ENCODE peak calls at places on chromosomes 2 and 18, in eight cellular contexts. H is hepatocyte, Q is cardiac muscle cell, L is IMR-90, B is lower lobe of right lung, S is substantia nigra, O is adrenal gland, Z is colonic mucosa. U is an unnamed sample.

GRCh38 chr2:110106642-110107041 is 9.0 kb downstream of the MALL start:
- DNase-seq in O (no peak), B (peak), L (peak), Q (no peak), S (no peak), H (no peak), Z (peak), U (no peak)

GRCh38 chr2:111705711-111706323 is 178.2 kb downstream of the ANAPC1 start:
- DNase-seq in O (no peak), H (peak), Z (no peak), B (no peak), S (no peak), L (peak), Q (no peak), U (no peak)

GRCh38 chr18:59610546-59611140 is 86.6 kb downstream of the CCBE1 start:
- DNase-seq in L (no peak), O (no peak), B (no peak), Q (no peak), S (no peak), Z (no peak), H (no peak), U (no peak)

GRCh38 chr2:202530038-202530437 is 104.7 kb upstream of the FAM117B start:
- DNase-seq in Z (no peak), O (no peak), H (no peak), B (no peak), L (no peak), S (no peak), Q (no peak), U (no peak)

GRCh38 chr2:158457826-158458616 is 1.3 kb downstream of the PKP4 start:
- DNase-seq in O (peak), Z (peak), Q (peak), H (peak), S (peak), B (peak), L (peak), U (peak)

GRCh38 chr2:230018153-230018552 is 50.6 kb downstream of the SLC16A14 start:
- DNase-seq in H (no peak), B (no peak), Q (no peak), S (no peak), Z (no peak), L (peak), O (no peak), U (no peak)

GRCh38 chr2:33134764-33135560 is 188.2 kb downstream of the LTBP1 start:
- DNase-seq in L (no peak), H (no peak), Q (no peak), B (no peak), O (no peak), S (no peak), Z (no peak), U (no peak)

GRCh38 chr18:12811191-12811950 is 72.7 kb downstream of the PTPN2 start:
- DNase-seq in Q (no peak), L (peak), H (no peak), O (no peak), S (no peak), Z (no peak), B (no peak), U (no peak)

GRCh38 chr2:240426797-240427721 is 8.4 kb upstream of the GPC1 start:
- DNase-seq in B (peak), Q (no peak), L (peak), H (peak), Z (no peak), S (no peak), O (no peak), U (no peak)

GRCh38 chr2:163348843-163349395 is 386.9 kb downstream of the FIGN start:
- DNase-seq in B (no peak), Z (peak), Q (peak), L (peak), O (peak), H (peak), S (no peak), U (no peak)

GRCh38 chr2:219017166-219017931 is 24.0 kb downstream of the CFAP65 start:
- DNase-seq in S (peak), B (peak), L (no peak), H (no peak), Q (no peak), Z (no peak), O (no peak), U (no peak)

GRCh38 chr2:43462866-43463641 is 132.8 kb downstream of the THADA start:
- DNase-seq in O (no peak), H (peak), B (no peak), S (no peak), L (no peak), Z (peak), Q (no peak), U (no peak)

GRCh38 chr2:102735431-102736130 is 26.2 kb upstream of the TMEM182 start:
- DNase-seq in H (peak), S (no peak), Z (peak), L (peak), O (no peak), B (no peak), Q (no peak), U (no peak)

GRCh38 chr18:76459687-76460350 is 35.2 kb downstream of the ZNF516 start:
- DNase-seq in Q (no peak), B (peak), S (no peak), O (peak), Z (no peak), L (peak), H (peak), U (no peak)

GRCh38 chr2:5692561-5693287 is 540 bp downstream of the SOX11 start:
- DNase-seq in Z (no peak), H (peak), O (no peak), L (peak), Q (peak), B (no peak), S (no peak), U (no peak)

GRCh38 chr2:103161456-103162289 is 399.8 kb downstream of the TMEM182 start:
- DNase-seq in B (no peak), Z (peak), L (peak), S (no peak), Q (peak), H (peak), O (peak), U (no peak)

GRCh38 chr2:10355471-10356458 is 53.1 kb downstream of the HPCAL1 start:
- DNase-seq in L (no peak), H (no peak), O (no peak), S (no peak), Z (no peak), B (no peak), Q (no peak), U (no peak)

DNA sequence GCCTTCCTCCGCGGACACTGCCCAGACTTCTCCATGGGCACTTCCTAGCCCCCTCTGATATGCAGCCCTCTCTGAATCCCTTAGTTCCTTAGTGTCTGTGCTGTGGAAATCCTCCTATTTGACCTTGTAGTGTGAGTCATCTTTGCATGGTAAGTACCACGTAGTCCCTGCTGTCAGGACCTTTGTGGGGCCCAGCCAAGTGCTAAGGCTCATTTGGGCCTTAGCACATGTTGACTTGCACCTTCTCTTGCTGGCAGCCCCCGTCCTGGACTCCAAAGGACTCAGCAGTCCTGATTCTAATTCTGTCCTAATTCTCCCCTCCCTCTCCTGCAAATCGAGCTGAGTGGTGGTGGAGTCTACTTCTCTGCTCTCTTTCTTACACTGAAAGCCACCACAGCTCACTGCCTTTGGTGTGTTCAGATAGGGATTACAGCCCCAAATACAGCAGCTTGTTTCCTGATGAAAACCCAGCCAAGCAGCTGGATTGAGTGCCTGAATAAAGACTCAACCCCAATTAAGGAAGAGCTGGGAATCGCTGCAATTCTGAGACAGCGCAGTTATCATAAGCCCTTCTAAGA is 215.4 kb upstream of the TNP1 start:
- DNase-seq in Z (no peak), Q (peak), S (no peak), O (peak), B (no peak), H (peak), L (peak), U (no peak)
- H3K27ac ChIP-seq in Z (peak), Q (peak), S (no peak), O (no peak), B (no peak), H (peak), L (peak), U (no peak)

GRCh38 chr18:45688834-45689233 is 35.1 kb upstream of the SLC14A1 start:
- DNase-seq in L (no peak), H (no peak), S (no peak), O (no peak), B (no peak), Z (no peak), Q (no peak), U (peak)

GRCh38 chr18:45689386-45689785 is 34.6 kb upstream of the SLC14A1 start:
- DNase-seq in O (no peak), L (no peak), B (no peak), H (no peak), S (no peak), Q (no peak), Z (no peak), U (no peak)

GRCh38 chr18:45688113-45688512 is 35.9 kb upstream of the SLC14A1 start:
- DNase-seq in Z (no peak), H (no peak), O (no peak), L (peak), S (no peak), Q (no peak), B (no peak), U (no peak)

GRCh38 chr18:45690975-45691815 is 32.8 kb upstream of the SLC14A1 start:
- DNase-seq in H (peak), B (peak), S (peak), L (peak), O (peak), Q (peak), Z (peak), U (peak)

DNA sequence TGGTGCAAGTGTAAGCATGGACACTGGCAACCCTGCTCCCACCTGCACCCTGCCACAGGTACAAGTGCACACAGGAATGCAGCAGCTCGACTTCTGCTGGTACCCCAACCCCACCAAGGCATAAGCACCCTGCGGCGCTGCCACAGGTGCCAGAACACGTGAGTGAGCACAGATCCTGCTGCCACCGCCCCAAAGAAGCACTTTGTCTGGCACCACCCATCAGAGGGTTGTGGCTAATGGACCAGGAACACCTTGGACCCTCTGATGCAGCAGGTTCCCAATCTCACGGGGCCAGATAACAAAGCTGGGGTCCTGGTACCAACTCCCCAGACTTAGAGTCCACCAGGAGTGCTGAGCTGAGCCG is 32.2 kb upstream of the SLC14A1 start:
- DNase-seq in Q (no peak), H (no peak), O (no peak), S (no peak), Z (no peak), B (no peak), L (no peak), U (no peak)
- H3K27ac ChIP-seq in Q (no peak), H (no peak), O (no peak), S (no peak), Z (no peak), B (no peak), L (no peak), U (no peak)

GRCh38 chr18:51059969-51060368 is 30.0 kb downstream of the SMAD4 start:
- DNase-seq in L (no peak), Q (no peak), Z (no peak), S (no peak), B (no peak), H (no peak), O (no peak), U (no peak)

GRCh38 chr18:51053822-51054221 is 23.8 kb downstream of the SMAD4 start:
- DNase-seq in O (no peak), H (no peak), B (no peak), L (no peak), S (no peak), Q (no peak), Z (no peak), U (no peak)

GRCh38 chr18:51049137-51049536 is 19.1 kb downstream of the SMAD4 start:
- DNase-seq in Z (no peak), H (no peak), Q (no peak), S (no peak), B (no peak), O (no peak), L (no peak), U (no peak)

GRCh38 chr18:51051105-51051712 is 21.2 kb downstream of the SMAD4 start:
- DNase-seq in Q (peak), L (peak), Z (no peak), O (no peak), S (no peak), H (peak), B (no peak), U (no peak)

GRCh38 chr18:51054764-51055163 is 24.8 kb downstream of the SMAD4 start:
- DNase-seq in H (no peak), Q (no peak), O (no peak), B (no peak), Z (no peak), L (peak), S (no peak), U (no peak)
- H3K27ac ChIP-seq in H (no peak), Q (no peak), O (no peak), B (no peak), Z (no peak), L (no peak), S (no peak), U (no peak)

DNA sequence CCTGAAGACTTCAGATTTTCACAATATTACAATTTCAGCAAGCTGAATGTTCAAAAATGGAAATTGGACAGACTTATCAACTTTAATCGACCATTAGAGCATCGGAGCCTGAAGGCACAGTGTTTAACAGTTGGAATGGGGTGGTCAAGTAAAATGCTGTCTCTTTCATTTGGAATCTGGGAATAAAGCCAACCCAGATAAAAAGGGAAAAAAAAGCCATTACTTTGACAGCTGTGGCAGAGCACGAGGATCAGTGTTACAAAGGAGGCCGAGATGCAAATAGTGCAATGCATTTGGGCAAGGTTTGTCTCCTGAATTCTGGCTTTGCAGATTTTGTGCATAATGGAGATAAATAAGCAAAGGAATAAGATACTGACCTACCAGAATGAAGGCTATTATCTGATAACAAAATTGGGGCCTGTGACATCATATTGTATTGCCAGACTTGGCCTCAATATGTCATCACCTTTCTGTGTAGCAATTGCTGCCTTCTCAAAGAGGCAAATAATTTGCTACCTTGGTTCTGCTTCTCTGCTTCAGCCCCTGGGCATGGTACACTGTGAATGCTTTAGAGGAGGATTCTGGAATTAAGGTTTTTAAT is 277.5 kb upstream of the KLHL29 start:
- DNase-seq in L (no peak), Z (no peak), B (no peak), H (no peak), S (no peak), O (no peak), Q (no peak), U (no peak)
- H3K27ac ChIP-seq in L (no peak), Z (no peak), B (no peak), H (no peak), S (no peak), O (no peak), Q (no peak), U (no peak)

DNA sequence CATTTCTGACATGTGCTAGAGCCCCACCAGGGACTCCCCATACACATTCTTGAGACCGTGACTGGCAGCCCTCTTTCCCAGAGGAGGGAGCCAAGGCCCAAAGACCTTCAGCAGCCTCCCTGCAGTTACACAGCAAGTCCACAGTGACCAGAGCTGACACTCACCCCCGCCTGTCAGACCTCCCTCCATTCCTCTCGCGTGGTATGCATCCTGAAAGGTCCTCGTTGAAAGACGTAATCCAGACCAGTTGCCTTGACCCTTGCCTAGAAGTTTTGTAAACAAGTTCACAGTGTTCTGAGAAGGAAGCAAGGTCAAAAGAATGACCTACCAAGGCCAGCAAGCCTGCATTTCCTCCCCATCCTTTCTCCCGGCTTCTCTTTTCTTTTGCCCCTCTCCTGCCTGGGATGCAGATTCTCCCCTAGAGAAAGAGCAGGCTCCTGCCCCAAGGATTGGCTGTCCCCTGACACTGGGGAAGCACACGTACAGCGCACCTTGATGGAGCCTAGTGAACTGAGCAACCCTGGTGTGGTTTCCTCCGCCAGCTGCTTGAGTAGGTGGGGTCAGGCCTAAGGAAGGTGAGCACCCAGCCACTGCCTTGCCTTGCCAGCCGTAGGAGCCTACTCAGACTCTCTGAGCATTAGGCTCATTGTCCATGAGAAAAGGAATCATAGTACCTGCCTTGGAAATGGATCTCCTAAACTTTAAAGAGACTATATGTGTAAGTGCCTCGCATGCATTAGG is 18.3 kb downstream of the TRIB2 start:
- DNase-seq in L (no peak), Z (no peak), H (no peak), O (peak), B (no peak), Q (peak), S (no peak), U (no peak)
- H3K27ac ChIP-seq in L (no peak), Z (no peak), H (no peak), O (peak), B (peak), Q (peak), S (peak), U (no peak)

DNA sequence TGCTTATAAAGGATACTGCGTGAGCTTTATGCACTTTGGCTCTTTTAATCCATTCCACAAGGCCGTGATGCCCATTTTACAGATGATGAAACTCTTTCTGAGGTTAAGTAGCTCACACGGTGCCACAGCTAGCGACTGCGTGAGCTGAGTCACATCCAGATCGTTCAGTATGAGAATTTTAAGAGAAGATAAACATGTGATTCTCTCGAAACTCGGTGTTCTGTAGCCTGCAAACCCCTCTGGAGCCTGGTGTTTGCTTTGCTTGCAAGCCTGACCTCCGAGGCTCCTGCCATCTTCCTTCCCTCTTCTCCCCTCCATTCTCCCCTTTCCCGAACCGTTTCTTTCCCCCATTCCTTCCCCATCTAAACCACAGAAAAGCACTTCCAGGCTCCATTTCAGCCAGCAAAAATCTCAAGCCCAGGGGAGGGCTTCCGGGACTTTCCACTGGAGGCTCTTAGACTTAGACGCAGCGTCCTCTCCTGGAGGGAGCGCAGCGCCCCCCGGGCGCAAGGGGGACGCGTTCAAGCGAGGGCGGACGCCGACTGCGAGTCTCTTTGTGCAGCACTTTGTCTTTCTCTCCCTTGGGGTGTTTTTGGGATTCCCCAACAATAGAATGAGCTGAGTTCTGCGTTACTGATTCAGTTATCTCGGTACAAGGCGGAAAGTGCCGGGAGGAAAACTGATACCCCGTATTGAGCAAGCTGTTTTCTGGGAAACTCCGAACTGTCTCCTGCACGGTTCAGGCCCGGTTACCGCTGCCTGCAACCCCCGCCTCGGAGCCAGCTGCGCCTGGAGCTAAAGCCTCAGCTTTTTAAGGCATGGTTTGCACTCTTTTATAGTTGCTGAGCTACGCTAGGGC is 38.0 kb downstream of the CYP1B1 start:
- DNase-seq in S (no peak), O (no peak), Z (no peak), Q (peak), H (peak), L (peak), B (no peak), U (no peak)
- H3K27ac ChIP-seq in S (no peak), O (no peak), Z (no peak), Q (no peak), H (no peak), L (peak), B (peak), U (no peak)

GRCh38 chr2:34961822-34962221 is 1362.7 kb upstream of the FAM98A start:
- DNase-seq in B (no peak), S (no peak), H (no peak), O (no peak), L (no peak), Q (no peak), Z (no peak), U (no peak)
- H3K27ac ChIP-seq in B (no peak), S (no peak), H (no peak), O (no peak), L (no peak), Q (no peak), Z (no peak), U (no peak)

GRCh38 chr2:205032093-205032551 is 486.8 kb downstream of the PARD3B start:
- DNase-seq in O (no peak), S (no peak), L (no peak), H (no peak), Z (no peak), Q (no peak), B (no peak), U (no peak)
- H3K27ac ChIP-seq in O (no peak), S (no peak), L (no peak), H (no peak), Z (no peak), Q (no peak), B (no peak), U (no peak)

GRCh38 chr2:145066151-145066661 is 546.3 kb upstream of the ZEB2 start:
- DNase-seq in Q (no peak), B (no peak), H (no peak), Z (no peak), L (peak), O (no peak), S (no peak), U (no peak)

GRCh38 chr2:145067631-145068030 is 547.7 kb upstream of the ZEB2 start:
- DNase-seq in Z (no peak), S (no peak), L (no peak), H (no peak), Q (no peak), B (no peak), O (no peak), U (no peak)

GRCh38 chr2:145068509-145068908 is 548.6 kb upstream of the ZEB2 start:
- DNase-seq in H (no peak), O (no peak), Z (no peak), B (no peak), Q (no peak), L (no peak), S (no peak), U (no peak)

GRCh38 chr2:145065278-145065677 is 545.4 kb upstream of the ZEB2 start:
- DNase-seq in Q (no peak), S (no peak), H (no peak), B (no peak), L (peak), O (no peak), Z (no peak), U (no peak)

GRCh38 chr2:145066795-145067194 is 546.9 kb upstream of the ZEB2 start:
- DNase-seq in S (peak), Z (no peak), L (no peak), Q (no peak), B (no peak), O (no peak), H (no peak), U (no peak)
- H3K27ac ChIP-seq in S (peak), Z (peak), L (no peak), Q (no peak), B (peak), O (no peak), H (peak), U (no peak)

U was measured in effector memory CD4-positive, alpha-beta T cell.